ENCODE peak calls at places on chromosome 9, in five cellular contexts. P is Peyer's patch, N is fibroblast of lung, S is uterus, M is lower lobe of right lung. D is an unnamed sample.

GRCh38 chr9:70229579-70229978 is 29.2 kb upstream of the SMC5 start:
- DNase-seq in P (no peak), N (no peak), S (no peak), M (no peak), D (no peak)

GRCh38 chr9:82057805-82058204 is 69.2 kb downstream of the SPATA31D1 start:
- DNase-seq in P (no peak), N (no peak), S (no peak), M (no peak), D (no peak)

GRCh38 chr9:11874414-11874813 is 818.8 kb upstream of the TYRP1 start:
- DNase-seq in P (no peak), N (no peak), S (no peak), M (no peak), D (no peak)

GRCh38 chr9:86434039-86434726 is 80.0 kb upstream of the TUT7 start:
- DNase-seq in P (no peak), N (peak; percentile 88), S (peak; percentile 85), M (no peak), D (no peak)

GRCh38 chr9:38201844-38202243 is 132.8 kb upstream of the SHB start:
- DNase-seq in P (no peak), N (no peak), S (no peak), M (no peak), D (no peak)

GRCh38 chr9:124436320-124436719 is 13.9 kb upstream of the ADGRD2 start:
- DNase-seq in P (no peak), N (no peak), S (no peak), M (no peak), D (no peak)

GRCh38 chr9:137812356-137813023 is 65.1 kb upstream of the CACNA1B start:
- DNase-seq in P (no peak), N (no peak), S (no peak), M (no peak), D (no peak)

GRCh38 chr9:36204906-36205547 is 14.3 kb downstream of the CLTA start:
- DNase-seq in P (no peak), N (no peak), S (no peak), M (no peak), D (no peak)

GRCh38 chr9:75885652-75886051 is 4.8 kb upstream of the PCSK5 start:
- DNase-seq in P (no peak), N (no peak), S (no peak), M (no peak), D (no peak)

GRCh38 chr9:36166150-36166927 is 2.8 kb upstream of the CCIN start:
- DNase-seq in P (peak; percentile 72), N (peak; percentile 84), S (peak; percentile 93), M (peak; percentile 88), D (peak; percentile 64)

GRCh38 chr9:71608021-71608420 is 160.3 kb downstream of the CEMIP2 start:
- DNase-seq in P (no peak), N (no peak), S (no peak), M (no peak), D (no peak)

GRCh38 chr9:79023134-79023577 is 548.6 kb upstream of the TLE4 start:
- DNase-seq in P (no peak), N (peak; percentile 98), S (no peak), M (no peak), D (no peak)

GRCh38 chr9:108410161-108410560 is 445.6 kb downstream of the ACTL7B start:
- DNase-seq in P (no peak), N (no peak), S (no peak), M (no peak), D (no peak)

GRCh38 chr9:561430-561829 is 280.1 kb upstream of the DMRT1 start:
- DNase-seq in P (no peak), N (peak; percentile 40), S (no peak), M (no peak), D (no peak)

GRCh38 chr9:109923371-109923770 is 143.4 kb downstream of the PALM2AKAP2 start:
- DNase-seq in P (no peak), N (no peak), S (no peak), M (no peak), D (no peak)

GRCh38 chr9:134983506-134984371 is 66.0 kb upstream of the FCN1 start:
- DNase-seq in P (no peak), N (no peak), S (no peak), M (no peak), D (no peak)
- H3K27me3 ChIP-seq in P (no peaks in the 10 kb centered on the region), N (no peaks in the 10 kb centered on the region), S (no peaks in the 10 kb centered on the region), M (peaks cover 3% of the 10 kb centered on the region), D (no peaks in the 10 kb centered on the region)

GRCh38 chr9:136691316-136692189 is 4.3 kb upstream of the AGPAT2 start:
- DNase-seq in P (no peak), N (no peak), S (no peak), M (no peak), D (no peak)

GRCh38 chr9:136693490-136694162 is 6.4 kb upstream of the AGPAT2 start:
- DNase-seq in P (no peak), N (peak; percentile 46), S (no peak), M (peak; percentile 79), D (no peak)

GRCh38 chr9:136694163-136694864 is 7.1 kb upstream of the AGPAT2 start:
- DNase-seq in P (peak; percentile 40), N (no peak), S (no peak), M (peak; percentile 84), D (no peak)

GRCh38 chr9:136692190-136693134 is 5.2 kb upstream of the AGPAT2 start:
- DNase-seq in P (no peak), N (no peak), S (no peak), M (no peak), D (no peak)

DNA sequence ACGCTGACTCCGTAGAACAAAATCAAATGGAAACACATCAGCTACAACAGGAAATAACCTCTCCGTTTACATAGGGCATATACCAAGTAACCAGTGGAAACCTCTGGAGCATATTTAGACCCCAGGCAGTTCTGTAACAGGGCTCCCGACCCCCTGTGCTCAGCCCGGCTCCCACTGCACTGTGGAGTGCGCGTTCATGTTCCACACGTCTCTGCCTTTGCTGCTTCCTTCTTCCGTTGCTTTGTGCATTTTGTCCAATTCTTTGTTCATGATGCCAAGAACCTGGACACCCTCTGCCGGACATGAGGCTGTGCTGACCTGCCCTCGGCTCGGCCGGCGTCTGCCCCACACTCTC is 5.9 kb upstream of the AGPAT2 start:
- DNase-seq in P (no peak), N (no peak), S (no peak), M (no peak), D (no peak)
- H3K4me3 ChIP-seq in P (no peak overlapping the region), N (no peak overlapping the region), S (no peak overlapping the region), M (no peak overlapping the region), D (no peak overlapping the region)

GRCh38 chr9:122445155-122445749 is 32.5 kb downstream of the OR1J1 start:
- DNase-seq in P (no peak), N (peak; percentile 91), S (no peak), M (no peak), D (no peak)
- H3K9me3 ChIP-seq in P (no peaks in the 10 kb centered on the region), N (no peaks in the 10 kb centered on the region), S (no peaks in the 10 kb centered on the region), M (peaks cover 6% of the 10 kb centered on the region), D (no peaks in the 10 kb centered on the region)

DNA sequence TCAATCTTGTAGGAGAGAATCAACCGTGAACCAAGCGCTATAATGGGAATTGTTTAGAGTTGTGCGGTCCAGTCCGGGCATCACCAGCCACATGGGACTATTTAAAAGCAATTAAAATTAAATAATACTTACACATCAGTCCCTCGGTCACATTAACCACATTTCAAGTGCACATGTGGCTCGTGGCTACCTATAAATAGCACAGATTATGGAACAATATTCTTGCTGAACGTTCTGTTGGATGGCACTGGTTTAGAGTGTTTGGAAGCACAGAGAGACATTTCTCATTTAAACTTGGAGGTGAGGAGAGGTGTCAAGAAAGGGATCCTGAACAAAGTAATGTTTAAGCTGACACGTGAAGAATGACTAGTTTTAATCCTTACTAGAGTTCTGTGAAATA is 12.5 kb upstream of the PIP5K1B start:
- DNase-seq in P (no peak), N (no peak), S (no peak), M (no peak), D (no peak)
- H3K27me3 ChIP-seq in P (no peaks in the 10 kb centered on the region), N (peaks cover 2% of the 10 kb centered on the region), S (no peaks in the 10 kb centered on the region), M (no peaks in the 10 kb centered on the region), D (no peaks in the 10 kb centered on the region)

DNA sequence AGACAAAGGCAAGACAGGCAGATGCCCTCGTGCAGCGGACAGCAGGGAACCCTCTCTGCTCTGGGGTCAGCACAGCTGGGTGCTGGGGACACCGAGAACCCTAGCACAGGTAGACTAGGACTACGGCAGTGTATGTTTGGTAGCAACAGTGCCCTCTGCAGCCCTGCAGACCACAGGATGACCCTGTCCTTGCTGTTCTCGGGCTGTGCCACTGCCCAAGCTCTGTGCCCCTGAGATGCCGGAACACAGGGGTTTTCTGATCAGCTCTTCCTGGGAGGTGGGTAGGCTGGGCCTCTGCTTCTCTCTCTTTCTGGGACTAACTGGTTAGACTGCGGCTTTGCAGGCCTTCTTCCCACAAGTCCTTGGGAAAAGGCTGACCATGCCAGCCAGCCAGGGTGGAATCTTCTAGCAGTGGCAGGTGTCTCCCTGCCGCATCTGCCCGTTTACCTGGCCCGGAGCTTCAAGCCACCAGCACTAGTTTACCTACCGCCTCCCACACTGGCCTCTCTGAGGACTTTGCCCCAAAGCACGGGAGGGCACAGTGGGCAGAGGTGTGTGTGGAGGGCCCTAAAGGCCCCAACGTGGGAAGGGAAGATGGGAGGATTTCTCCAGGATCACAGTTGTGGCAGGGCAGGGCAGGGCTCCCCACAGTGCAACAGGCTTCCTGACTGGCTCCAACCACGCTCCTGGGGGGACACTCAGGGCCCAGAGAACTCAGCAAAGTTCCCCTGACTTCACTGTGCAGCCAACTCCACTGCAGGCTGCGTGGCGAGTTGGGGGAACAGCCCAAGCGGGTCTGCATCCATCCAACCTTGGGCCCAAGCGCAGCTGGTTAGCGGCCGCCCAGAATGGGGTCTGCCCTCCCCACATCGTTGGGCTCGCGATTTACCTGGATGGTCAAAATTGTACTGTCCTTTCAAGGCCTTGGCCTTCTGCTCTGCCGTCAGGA is 1.2 kb downstream of the UCK1 start:
- DNase-seq in P (no peak), N (no peak), S (no peak), M (no peak), D (no peak)
- H3K4me3 ChIP-seq in P (peak overlapping the region; percentile 72), N (peak overlapping the region; percentile 66), S (peak overlapping the region; percentile 47), M (peak overlapping the region; percentile 78), D (peak overlapping the region; percentile 63)

GRCh38 chr9:40913928-40914673 is 214.4 kb downstream of the FOXD4L6 start:
- DNase-seq in P (no peak), N (no peak), S (no peak), M (no peak), D (no peak)
- H3K9me3 ChIP-seq in P (no peaks in the 10 kb centered on the region), N (no peaks in the 10 kb centered on the region), S (no peaks in the 10 kb centered on the region), M (peaks cover 93% of the 10 kb centered on the region), D (peaks cover 5% of the 10 kb centered on the region)

GRCh38 chr9:99569840-99570239 is 251.8 kb upstream of the NR4A3 start:
- DNase-seq in P (no peak), N (no peak), S (no peak), M (no peak), D (no peak)

GRCh38 chr9:99576002-99576401 is 245.7 kb upstream of the NR4A3 start:
- DNase-seq in P (no peak), N (no peak), S (no peak), M (no peak), D (no peak)

GRCh38 chr9:99573883-99574282 is 247.8 kb upstream of the NR4A3 start:
- DNase-seq in P (no peak), N (no peak), S (no peak), M (no peak), D (no peak)

GRCh38 chr9:99572529-99572928 is 249.2 kb upstream of the NR4A3 start:
- DNase-seq in P (no peak), N (no peak), S (no peak), M (no peak), D (no peak)

DNA sequence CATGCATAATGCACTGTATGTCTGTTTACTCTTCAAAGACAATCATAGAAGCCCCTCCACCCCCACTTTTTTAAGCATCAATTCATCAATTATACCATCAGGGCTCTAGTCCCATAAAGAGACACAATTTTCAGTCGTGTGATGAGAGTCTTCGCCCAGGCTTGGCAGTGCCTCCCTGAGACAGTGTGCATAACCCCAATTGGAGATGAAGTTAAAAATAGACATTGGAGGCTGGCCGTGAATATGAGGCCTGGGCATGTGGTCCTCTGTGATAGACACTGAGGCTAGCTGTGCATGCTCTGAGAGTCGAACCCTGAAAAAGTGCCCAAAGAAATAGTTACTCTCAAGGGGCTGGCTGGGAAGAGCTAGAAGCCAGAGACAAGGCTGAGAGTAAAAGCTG is 248.6 kb upstream of the NR4A3 start:
- DNase-seq in P (no peak), N (no peak), S (no peak), M (no peak), D (no peak)
- H3K27me3 ChIP-seq in P (no peaks in the 10 kb centered on the region), N (peaks cover 2% of the 10 kb centered on the region), S (no peaks in the 10 kb centered on the region), M (no peaks in the 10 kb centered on the region), D (no peaks in the 10 kb centered on the region)